ENCODE peak calls at places on chromosomes 7 and 10, in seven cellular contexts. One of them, this sample, is unnamed.
A peak's percentile ranks its signal among the peaks of the same experiment; 100 is the strongest.

GRCh38 chr7:69450436-69450835 is 147.8 kb upstream of the AUTS2 start:
- DNase-seq in chondrocyte: no peak
- DNase-seq in AG10803: no peak
- DNase-seq in Calu3: no peak
- DNase-seq in mucosa of descending colon: no peak
- DNase-seq in Caco-2: no peak
- DNase-seq in CD8-positive, alpha-beta T cell: no peak
- DNase-seq in this sample: no peak

GRCh38 chr10:124529661-124530214 is 68.1 kb downstream of the LHPP start:
- DNase-seq in chondrocyte: no peak
- DNase-seq in AG10803: no peak
- DNase-seq in Calu3: no peak
- DNase-seq in mucosa of descending colon: no peak
- DNase-seq in Caco-2: no peak
- DNase-seq in CD8-positive, alpha-beta T cell: no peak
- DNase-seq in this sample: no peak

GRCh38 chr10:28842321-28842720 is 165.0 kb downstream of the BAMBI start:
- DNase-seq in chondrocyte: no peak
- DNase-seq in AG10803: peak; percentile 75
- DNase-seq in Calu3: no peak
- DNase-seq in mucosa of descending colon: no peak
- DNase-seq in Caco-2: no peak
- DNase-seq in CD8-positive, alpha-beta T cell: no peak
- DNase-seq in this sample: no peak

GRCh38 chr10:42951486-42952251 is 125.2 kb upstream of the RET start:
- DNase-seq in chondrocyte: peak; percentile 89
- DNase-seq in AG10803: no peak
- DNase-seq in Calu3: peak; percentile 35
- DNase-seq in mucosa of descending colon: peak; percentile 9
- DNase-seq in Caco-2: peak; percentile 39
- DNase-seq in CD8-positive, alpha-beta T cell: no peak
- DNase-seq in this sample: no peak

GRCh38 chr10:101367569-101368453 is 13.8 kb downstream of the BTRC start:
- DNase-seq in chondrocyte: no peak
- DNase-seq in AG10803: peak; percentile 48
- DNase-seq in Calu3: peak; percentile 23
- DNase-seq in mucosa of descending colon: no peak
- DNase-seq in Caco-2: no peak
- DNase-seq in CD8-positive, alpha-beta T cell: no peak
- DNase-seq in this sample: peak; percentile 91

GRCh38 chr7:6121141-6121540 is 90.0 kb downstream of the ANKRD61 start:
- DNase-seq in chondrocyte: no peak
- DNase-seq in AG10803: no peak
- DNase-seq in Calu3: no peak
- DNase-seq in mucosa of descending colon: no peak
- DNase-seq in Caco-2: no peak
- DNase-seq in CD8-positive, alpha-beta T cell: no peak
- DNase-seq in this sample: peak; percentile 13

GRCh38 chr10:129417882-129418281 is 49.2 kb upstream of the MGMT start:
- DNase-seq in chondrocyte: no peak
- DNase-seq in AG10803: peak; percentile 31
- DNase-seq in Calu3: no peak
- DNase-seq in mucosa of descending colon: no peak
- DNase-seq in Caco-2: no peak
- DNase-seq in CD8-positive, alpha-beta T cell: no peak
- DNase-seq in this sample: no peak

GRCh38 chr7:32890553-32891045 is 961 bp downstream of the KBTBD2 start:
- DNase-seq in chondrocyte: no peak
- DNase-seq in AG10803: peak; percentile 63
- DNase-seq in Calu3: peak; percentile 22
- DNase-seq in mucosa of descending colon: peak; percentile 71
- DNase-seq in Caco-2: peak; percentile 44
- DNase-seq in CD8-positive, alpha-beta T cell: peak; percentile 58
- DNase-seq in this sample: peak; percentile 73

GRCh38 chr7:149071641-149072437 is 18.7 kb downstream of the ZNF786 start:
- DNase-seq in chondrocyte: peak; percentile 83
- DNase-seq in AG10803: peak; percentile 2
- DNase-seq in Calu3: no peak
- DNase-seq in mucosa of descending colon: no peak
- DNase-seq in Caco-2: no peak
- DNase-seq in CD8-positive, alpha-beta T cell: peak; percentile 47
- DNase-seq in this sample: no peak

GRCh38 chr7:131365876-131366275 is 38.2 kb downstream of the MKLN1 start:
- DNase-seq in chondrocyte: no peak
- DNase-seq in AG10803: peak; percentile 47
- DNase-seq in Calu3: no peak
- DNase-seq in mucosa of descending colon: no peak
- DNase-seq in Caco-2: no peak
- DNase-seq in CD8-positive, alpha-beta T cell: no peak
- DNase-seq in this sample: peak; percentile 41

GRCh38 chr7:85950418-85950817 is 693.3 kb upstream of the GRM3 start:
- DNase-seq in chondrocyte: no peak
- DNase-seq in AG10803: no peak
- DNase-seq in Calu3: no peak
- DNase-seq in mucosa of descending colon: no peak
- DNase-seq in Caco-2: no peak
- DNase-seq in CD8-positive, alpha-beta T cell: no peak
- DNase-seq in this sample: no peak

GRCh38 chr10:110671788-110672579 is 27.8 kb downstream of the RBM20 start:
- DNase-seq in chondrocyte: no peak
- DNase-seq in AG10803: peak; percentile 63
- DNase-seq in Calu3: peak; percentile 76
- DNase-seq in mucosa of descending colon: peak; percentile 66
- DNase-seq in Caco-2: peak; percentile 64
- DNase-seq in CD8-positive, alpha-beta T cell: peak; percentile 60
- DNase-seq in this sample: peak; percentile 76

GRCh38 chr10:113899952-113900598 is 45.6 kb downstream of the NHLRC2 start:
- DNase-seq in chondrocyte: no peak
- DNase-seq in AG10803: peak; percentile 30
- DNase-seq in Calu3: no peak
- DNase-seq in mucosa of descending colon: no peak
- DNase-seq in Caco-2: no peak
- DNase-seq in CD8-positive, alpha-beta T cell: no peak
- DNase-seq in this sample: no peak

GRCh38 chr10:1643161-1643910 is 94.0 kb downstream of the ADARB2 start:
- DNase-seq in chondrocyte: peak; percentile 47
- DNase-seq in AG10803: no peak
- DNase-seq in Calu3: no peak
- DNase-seq in mucosa of descending colon: peak; percentile 21
- DNase-seq in Caco-2: peak; percentile 71
- DNase-seq in CD8-positive, alpha-beta T cell: no peak
- DNase-seq in this sample: peak; percentile 51

GRCh38 chr10:71741671-71742070 is 22.1 kb upstream of the C10orf105 start:
- DNase-seq in chondrocyte: no peak
- DNase-seq in AG10803: no peak
- DNase-seq in Calu3: no peak
- DNase-seq in mucosa of descending colon: no peak
- DNase-seq in Caco-2: no peak
- DNase-seq in CD8-positive, alpha-beta T cell: no peak
- DNase-seq in this sample: no peak

GRCh38 chr10:71739368-71739900 is 19.9 kb upstream of the C10orf105 start:
- DNase-seq in chondrocyte: no peak
- DNase-seq in AG10803: no peak
- DNase-seq in Calu3: no peak
- DNase-seq in mucosa of descending colon: no peak
- DNase-seq in Caco-2: no peak
- DNase-seq in CD8-positive, alpha-beta T cell: no peak
- DNase-seq in this sample: no peak

GRCh38 chr10:71741029-71741428 is 21.5 kb upstream of the C10orf105 start:
- DNase-seq in chondrocyte: no peak
- DNase-seq in AG10803: no peak
- DNase-seq in Calu3: no peak
- DNase-seq in mucosa of descending colon: no peak
- DNase-seq in Caco-2: no peak
- DNase-seq in CD8-positive, alpha-beta T cell: no peak
- DNase-seq in this sample: no peak

GRCh38 chr10:71742301-71743098 is 22.9 kb upstream of the C10orf105 start:
- DNase-seq in chondrocyte: no peak
- DNase-seq in AG10803: no peak
- DNase-seq in Calu3: no peak
- DNase-seq in mucosa of descending colon: no peak
- DNase-seq in Caco-2: no peak
- DNase-seq in CD8-positive, alpha-beta T cell: peak; percentile 62
- DNase-seq in this sample: no peak

GRCh38 chr10:71740069-71740468 is 20.5 kb upstream of the C10orf105 start:
- DNase-seq in chondrocyte: no peak
- DNase-seq in AG10803: peak; percentile 78
- DNase-seq in Calu3: no peak
- DNase-seq in mucosa of descending colon: peak; percentile 62
- DNase-seq in Caco-2: no peak
- DNase-seq in CD8-positive, alpha-beta T cell: no peak
- DNase-seq in this sample: peak; percentile 95
- TF ChIP-seq CTCF in chondrocyte: no peak
- TF ChIP-seq CTCF in AG10803: peak; percentile 22
- TF ChIP-seq CTCF in Calu3: no peak
- TF ChIP-seq CTCF in mucosa of descending colon: no peak
- TF ChIP-seq CTCF in Caco-2: no peak
- TF ChIP-seq CTCF in CD8-positive, alpha-beta T cell: no peak
- TF ChIP-seq CTCF in this sample: no peak

GRCh38 chr7:134946260-134946659 is 40.0 kb upstream of the AGBL3 start:
- DNase-seq in chondrocyte: no peak
- DNase-seq in AG10803: peak; percentile 45
- DNase-seq in Calu3: no peak
- DNase-seq in mucosa of descending colon: no peak
- DNase-seq in Caco-2: no peak
- DNase-seq in CD8-positive, alpha-beta T cell: no peak
- DNase-seq in this sample: peak; percentile 12

GRCh38 chr7:134945711-134946110 is 40.6 kb upstream of the AGBL3 start:
- DNase-seq in chondrocyte: no peak
- DNase-seq in AG10803: no peak
- DNase-seq in Calu3: no peak
- DNase-seq in mucosa of descending colon: no peak
- DNase-seq in Caco-2: no peak
- DNase-seq in CD8-positive, alpha-beta T cell: no peak
- DNase-seq in this sample: no peak

GRCh38 chr7:134942690-134943466 is 43.4 kb upstream of the AGBL3 start:
- DNase-seq in chondrocyte: no peak
- DNase-seq in AG10803: no peak
- DNase-seq in Calu3: no peak
- DNase-seq in mucosa of descending colon: no peak
- DNase-seq in Caco-2: no peak
- DNase-seq in CD8-positive, alpha-beta T cell: no peak
- DNase-seq in this sample: no peak

GRCh38 chr7:134941947-134942346 is 44.4 kb upstream of the AGBL3 start:
- DNase-seq in chondrocyte: no peak
- DNase-seq in AG10803: peak; percentile 42
- DNase-seq in Calu3: no peak
- DNase-seq in mucosa of descending colon: no peak
- DNase-seq in Caco-2: no peak
- DNase-seq in CD8-positive, alpha-beta T cell: no peak
- DNase-seq in this sample: no peak

GRCh38 chr7:134943785-134944400 is 42.4 kb upstream of the AGBL3 start:
- DNase-seq in chondrocyte: no peak
- DNase-seq in AG10803: no peak
- DNase-seq in Calu3: peak; percentile 13
- DNase-seq in mucosa of descending colon: no peak
- DNase-seq in Caco-2: no peak
- DNase-seq in CD8-positive, alpha-beta T cell: no peak
- DNase-seq in this sample: peak; percentile 42
- TF ChIP-seq CTCF in chondrocyte: peak; percentile 77
- TF ChIP-seq CTCF in AG10803: peak; percentile 21
- TF ChIP-seq CTCF in Calu3: no peak
- TF ChIP-seq CTCF in mucosa of descending colon: no peak
- TF ChIP-seq CTCF in Caco-2: peak; percentile 59
- TF ChIP-seq CTCF in CD8-positive, alpha-beta T cell: no peak
- TF ChIP-seq CTCF in this sample: peak; percentile 52

GRCh38 chr7:47474211-47474936 is 107.5 kb downstream of the TNS3 start:
- DNase-seq in chondrocyte: no peak
- DNase-seq in AG10803: no peak
- DNase-seq in Calu3: no peak
- DNase-seq in mucosa of descending colon: no peak
- DNase-seq in Caco-2: no peak
- DNase-seq in CD8-positive, alpha-beta T cell: no peak
- DNase-seq in this sample: no peak

GRCh38 chr7:47473499-47474210 is 108.3 kb downstream of the TNS3 start:
- DNase-seq in chondrocyte: no peak
- DNase-seq in AG10803: no peak
- DNase-seq in Calu3: no peak
- DNase-seq in mucosa of descending colon: no peak
- DNase-seq in Caco-2: no peak
- DNase-seq in CD8-positive, alpha-beta T cell: no peak
- DNase-seq in this sample: no peak

GRCh38 chr7:47477191-47478016 is 104.5 kb downstream of the TNS3 start:
- DNase-seq in chondrocyte: no peak
- DNase-seq in AG10803: no peak
- DNase-seq in Calu3: no peak
- DNase-seq in mucosa of descending colon: no peak
- DNase-seq in Caco-2: no peak
- DNase-seq in CD8-positive, alpha-beta T cell: no peak
- DNase-seq in this sample: no peak

GRCh38 chr7:47475880-47476227 is 106.1 kb downstream of the TNS3 start:
- DNase-seq in chondrocyte: no peak
- DNase-seq in AG10803: no peak
- DNase-seq in Calu3: peak; percentile 57
- DNase-seq in mucosa of descending colon: no peak
- DNase-seq in Caco-2: no peak
- DNase-seq in CD8-positive, alpha-beta T cell: no peak
- DNase-seq in this sample: no peak

DNA sequence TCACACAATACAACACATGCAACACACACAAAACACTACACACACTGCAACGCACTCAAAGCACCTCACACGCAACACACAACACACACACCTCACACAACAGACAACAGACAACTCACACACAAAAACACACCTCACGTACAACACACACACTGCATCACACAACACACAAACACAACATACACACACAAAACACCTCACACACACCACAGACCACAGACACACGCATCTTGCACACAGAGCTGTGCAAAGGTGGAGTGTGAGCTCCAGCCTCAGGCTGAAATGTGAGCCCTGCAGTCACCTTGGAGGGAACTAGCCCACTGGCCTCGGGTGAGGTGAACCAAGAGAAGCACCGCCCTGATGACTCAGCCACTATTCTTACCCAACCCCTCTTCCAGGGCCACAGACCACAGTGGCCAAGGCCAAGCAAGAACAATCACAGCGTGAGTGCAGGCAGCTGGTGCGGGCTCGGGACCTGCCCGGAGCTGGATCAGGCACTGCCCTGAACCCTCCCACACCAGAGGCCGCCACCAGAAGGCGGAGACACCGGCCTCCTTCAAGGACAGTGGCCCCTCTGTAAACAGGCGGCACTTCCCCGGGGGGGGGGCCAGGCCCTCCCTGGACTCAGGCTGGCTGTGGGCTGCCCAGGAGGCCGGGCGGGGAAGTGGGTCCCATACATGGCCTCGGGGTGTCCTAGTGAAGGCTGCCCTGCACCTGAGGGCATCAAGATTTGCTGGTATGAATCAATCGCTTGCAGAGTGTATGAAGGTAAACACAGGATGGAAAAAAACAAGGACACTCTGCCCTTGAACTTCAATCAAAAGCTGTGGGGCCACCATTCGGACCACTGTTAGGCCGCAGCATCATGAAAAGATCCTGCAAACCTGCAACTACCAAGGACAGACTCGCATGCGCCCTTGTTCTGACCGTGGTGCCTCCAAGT is 106.7 kb downstream of the TNS3 start:
- DNase-seq in chondrocyte: no peak
- DNase-seq in AG10803: peak; percentile 93
- DNase-seq in Calu3: peak; percentile 97
- DNase-seq in mucosa of descending colon: peak; percentile 89
- DNase-seq in Caco-2: peak; percentile 92
- DNase-seq in CD8-positive, alpha-beta T cell: no peak
- DNase-seq in this sample: peak; percentile 98
- TF ChIP-seq CTCF in chondrocyte: peak; percentile 57
- TF ChIP-seq CTCF in AG10803: no peak
- TF ChIP-seq CTCF in Calu3: no peak
- TF ChIP-seq CTCF in mucosa of descending colon: no peak
- TF ChIP-seq CTCF in Caco-2: no peak
- TF ChIP-seq CTCF in CD8-positive, alpha-beta T cell: no peak
- TF ChIP-seq CTCF in this sample: no peak

GRCh38 chr7:65477326-65477725 is 103.7 kb downstream of the ZNF92 start:
- DNase-seq in chondrocyte: no peak
- DNase-seq in AG10803: no peak
- DNase-seq in Calu3: no peak
- DNase-seq in mucosa of descending colon: peak; percentile 5
- DNase-seq in Caco-2: peak; percentile 43
- DNase-seq in CD8-positive, alpha-beta T cell: no peak
- DNase-seq in this sample: peak; percentile 18
- TF ChIP-seq CTCF in chondrocyte: peak; percentile 36
- TF ChIP-seq CTCF in AG10803: peak; percentile 11
- TF ChIP-seq CTCF in Calu3: no peak
- TF ChIP-seq CTCF in mucosa of descending colon: no peak
- TF ChIP-seq CTCF in Caco-2: peak; percentile 28
- TF ChIP-seq CTCF in CD8-positive, alpha-beta T cell: no peak
- TF ChIP-seq CTCF in this sample: no peak